ENCODE peak calls at places on chromosomes 1 and 21, in seven cellular contexts. G, C, V, J, A, K and F are unnamed samples.

GRCh38 chr1:229664133-229664689 is 38.2 kb downstream of the URB2 start:
- DNase-seq in K (peak), G (no peak), J (peak), V (peak), C (peak), A (peak), F (peak)

GRCh38 chr1:74767490-74767889 is 34.5 kb downstream of the TYW3 start:
- DNase-seq in J (no peak), A (no peak), K (peak), G (no peak), V (no peak), C (no peak), F (peak)

GRCh38 chr1:116115476-116115875 is 4.3 kb downstream of the MAB21L3 start:
- DNase-seq in A (no peak), C (no peak), K (peak), G (no peak), J (no peak), V (no peak), F (peak)

GRCh38 chr1:154856049-154856448 is 14.0 kb downstream of the KCNN3 start:
- DNase-seq in K (no peak), V (no peak), C (no peak), G (no peak), J (no peak), A (no peak), F (no peak)

GRCh38 chr21:25283720-25284119 is 323.6 kb downstream of the MRPL39 start:
- DNase-seq in K (no peak), C (no peak), G (no peak), A (no peak), V (no peak), J (peak), F (peak)

GRCh38 chr1:2468540-2468939 is 7.5 kb upstream of the PLCH2 start:
- DNase-seq in J (peak), K (no peak), C (no peak), A (no peak), G (no peak), V (no peak), F (no peak)

GRCh38 chr1:3668585-3669300 is 16.4 kb downstream of the TP73 start:
- DNase-seq in J (no peak), G (no peak), A (peak), C (no peak), V (no peak), K (peak), F (peak)

GRCh38 chr1:19300211-19300610 is 11.6 kb upstream of the AKR7A3 start:
- DNase-seq in V (no peak), K (no peak), G (no peak), J (no peak), A (no peak), C (no peak), F (no peak)

GRCh38 chr1:9316080-9316444 is 23.4 kb downstream of the SPSB1 start:
- DNase-seq in A (no peak), J (no peak), K (no peak), C (no peak), V (peak), G (no peak), F (no peak)

GRCh38 chr1:76269175-76269574 is 194.6 kb downstream of the ST6GALNAC3 start:
- DNase-seq in A (no peak), C (no peak), K (no peak), J (no peak), G (no peak), V (no peak), F (peak)

GRCh38 chr21:25708467-25709065 is 26.1 kb downstream of the ATP5PF start:
- DNase-seq in J (peak), A (peak), G (no peak), V (peak), K (peak), C (peak), F (peak)

GRCh38 chr1:231636157-231636556 is 9.6 kb downstream of the DISC1 start:
- DNase-seq in C (no peak), G (no peak), J (no peak), A (peak), V (no peak), K (no peak), F (peak)

GRCh38 chr1:235940282-235940681 is 73.6 kb upstream of the LYST start:
- DNase-seq in K (no peak), A (no peak), G (no peak), J (no peak), C (no peak), V (no peak), F (no peak)

GRCh38 chr1:224124220-224124619 is 10.3 kb downstream of the FBXO28 start:
- DNase-seq in V (no peak), G (no peak), J (no peak), K (no peak), C (no peak), A (no peak), F (no peak)

GRCh38 chr1:232499151-232499550 is 130.8 kb downstream of the SIPA1L2 start:
- DNase-seq in G (no peak), V (no peak), A (no peak), J (no peak), K (no peak), C (no peak), F (no peak)

GRCh38 chr1:84961316-84961715 is 35.6 kb downstream of the MCOLN2 start:
- DNase-seq in A (no peak), K (no peak), C (no peak), V (no peak), J (no peak), G (no peak), F (no peak)

GRCh38 chr1:186564558-186564957 is 103.6 kb upstream of the PDC start:
- DNase-seq in G (no peak), K (no peak), J (no peak), V (no peak), C (no peak), A (no peak), F (no peak)

GRCh38 chr1:54460861-54461382 is 54.7 kb upstream of the SSBP3 start:
- DNase-seq in K (no peak), A (no peak), V (no peak), J (no peak), C (no peak), G (no peak), F (no peak)

GRCh38 chr1:9494936-9495758 is 44.1 kb upstream of the SLC25A33 start:
- DNase-seq in J (peak), G (peak), V (peak), K (peak), C (peak), A (peak), F (no peak)

GRCh38 chr1:77900687-77901293 is 12.4 kb downstream of the NEXN start:
- DNase-seq in J (peak), K (peak), V (peak), A (peak), G (no peak), C (no peak), F (peak)

GRCh38 chr1:21818661-21819060 is 6.6 kb downstream of the LDLRAD2 start:
- DNase-seq in A (no peak), K (no peak), C (peak), G (no peak), V (peak), J (peak), F (peak)

GRCh38 chr1:175731581-175731980 is 11.8 kb downstream of the TNR start:
- DNase-seq in G (no peak), V (no peak), J (no peak), A (no peak), C (no peak), K (no peak), F (no peak)

GRCh38 chr1:26469558-26469957 is 2.7 kb upstream of the HMGN2 start:
- DNase-seq in A (no peak), C (no peak), G (peak), J (no peak), K (no peak), V (no peak), F (no peak)

GRCh38 chr1:245338485-245338877 is 183.7 kb downstream of the KIF26B start:
- DNase-seq in G (no peak), A (no peak), C (no peak), K (no peak), J (no peak), V (no peak), F (no peak)

GRCh38 chr1:198686069-198686728 is 47.4 kb downstream of the PTPRC start:
- DNase-seq in A (peak), C (no peak), G (no peak), K (peak), V (no peak), J (no peak), F (peak)

GRCh38 chr1:156627313-156627880 is 8.2 kb downstream of the HAPLN2 start:
- DNase-seq in K (peak), G (peak), A (peak), J (peak), V (no peak), C (no peak), F (peak)

GRCh38 chr1:94022471-94023189 is 98.3 kb downstream of the ABCA4 start:
- DNase-seq in V (no peak), A (no peak), G (no peak), K (peak), J (no peak), C (no peak), F (peak)

GRCh38 chr1:207342351-207342750 is 20.9 kb downstream of the CD55 start:
- DNase-seq in J (no peak), A (no peak), V (no peak), C (no peak), G (no peak), K (no peak), F (no peak)

GRCh38 chr1:15186846-15187151 is 33.3 kb downstream of the TMEM51 start:
- DNase-seq in C (no peak), V (no peak), J (no peak), A (no peak), K (no peak), G (no peak), F (no peak)

GRCh38 chr1:27690205-27690604 is 18.2 kb upstream of the IFI6 start:
- DNase-seq in C (no peak), K (no peak), A (no peak), V (no peak), J (no peak), G (no peak), F (no peak)

GRCh38 chr1:184558691-184559090 is 171.9 kb downstream of the C1orf21 start:
- DNase-seq in V (no peak), K (peak), G (no peak), J (no peak), C (no peak), A (no peak), F (peak)

GRCh38 chr1:15902882-15903281 is 55.4 kb downstream of the SPEN start:
- DNase-seq in J (no peak), K (peak), A (no peak), V (no peak), C (no peak), G (no peak), F (peak)

GRCh38 chr21:45972353-45972715 is 9.2 kb upstream of the COL6A1 start:
- DNase-seq in J (no peak), K (no peak), V (no peak), G (no peak), C (no peak), A (no peak), F (no peak)

GRCh38 chr1:109268431-109269211 is 14.3 kb downstream of the PSRC1 start:
- DNase-seq in J (no peak), A (peak), K (no peak), C (no peak), G (no peak), V (no peak), F (no peak)

GRCh38 chr1:229461032-229461668 is 27.3 kb upstream of the ACTA1 start:
- DNase-seq in C (no peak), A (peak), K (no peak), G (no peak), V (no peak), J (no peak), F (no peak)

GRCh38 chr1:115840615-115841460 is at the start of gene NHLH2:
- DNase-seq in A (no peak), G (no peak), J (no peak), V (no peak), C (no peak), K (no peak), F (no peak)

GRCh38 chr1:221166162-221166500 is 286.9 kb downstream of the HLX start:
- DNase-seq in C (no peak), A (no peak), G (no peak), J (no peak), K (no peak), V (no peak), F (no peak)

GRCh38 chr1:169885207-169885606 is 8.5 kb downstream of the SCYL3 start:
- DNase-seq in K (no peak), G (no peak), C (no peak), A (no peak), J (no peak), V (no peak), F (peak)